ENCODE peak calls at places on chromosomes 16 and 17, in six cellular contexts. One of them, this sample, is unnamed.

GRCh38 chr17:10337976-10338375 is 34.8 kb downstream of the MYH13 start:
- DNase-seq in AG09309: peak
- DNase-seq in suprapubic skin: no peak
- DNase-seq in natural killer cell: no peak
- DNase-seq in NB4: no peak
- DNase-seq in heart right ventricle: no peak
- DNase-seq in this sample: no peak

GRCh38 chr16:86576591-86577313 is 1.6 kb upstream of the FOXL1 start:
- DNase-seq in AG09309: no peak
- DNase-seq in natural killer cell: no peak
- DNase-seq in suprapubic skin: no peak
- DNase-seq in NB4: no peak
- DNase-seq in heart right ventricle: no peak
- DNase-seq in this sample: no peak

GRCh38 chr17:42333053-42333452 is 44.8 kb downstream of the STAT5A start:
- DNase-seq in natural killer cell: no peak
- DNase-seq in heart right ventricle: no peak
- DNase-seq in suprapubic skin: no peak
- DNase-seq in AG09309: no peak
- DNase-seq in NB4: no peak
- DNase-seq in this sample: no peak

GRCh38 chr16:8849411-8850011 is 19.3 kb downstream of the CARHSP1 start:
- DNase-seq in NB4: peak
- DNase-seq in heart right ventricle: peak
- DNase-seq in natural killer cell: no peak
- DNase-seq in AG09309: no peak
- DNase-seq in suprapubic skin: no peak
- DNase-seq in this sample: no peak

GRCh38 chr16:54318941-54319340 is 32.4 kb upstream of the IRX3 start:
- DNase-seq in heart right ventricle: no peak
- DNase-seq in suprapubic skin: no peak
- DNase-seq in AG09309: no peak
- DNase-seq in NB4: no peak
- DNase-seq in natural killer cell: no peak
- DNase-seq in this sample: no peak

GRCh38 chr16:18800674-18801196 is 614 bp downstream of the ARL6IP1 start:
- DNase-seq in heart right ventricle: no peak
- DNase-seq in NB4: peak
- DNase-seq in natural killer cell: no peak
- DNase-seq in AG09309: no peak
- DNase-seq in suprapubic skin: no peak
- DNase-seq in this sample: no peak

GRCh38 chr17:20063665-20064648 is 54.8 kb downstream of the SPECC1 start:
- DNase-seq in heart right ventricle: peak
- DNase-seq in natural killer cell: no peak
- DNase-seq in suprapubic skin: peak
- DNase-seq in NB4: peak
- DNase-seq in AG09309: peak
- DNase-seq in this sample: no peak

GRCh38 chr17:76567634-76568432 is 17.8 kb downstream of the ST6GALNAC2 start:
- DNase-seq in natural killer cell: no peak
- DNase-seq in suprapubic skin: no peak
- DNase-seq in heart right ventricle: no peak
- DNase-seq in AG09309: no peak
- DNase-seq in NB4: peak
- DNase-seq in this sample: no peak

GRCh38 chr17:35046740-35047283 is 16.7 kb downstream of the RFFL start:
- DNase-seq in suprapubic skin: no peak
- DNase-seq in natural killer cell: no peak
- DNase-seq in NB4: peak
- DNase-seq in AG09309: no peak
- DNase-seq in heart right ventricle: no peak
- DNase-seq in this sample: no peak

GRCh38 chr17:34582185-34582900 is 3.0 kb downstream of the TMEM132E start:
- DNase-seq in natural killer cell: no peak
- DNase-seq in heart right ventricle: no peak
- DNase-seq in NB4: no peak
- DNase-seq in AG09309: no peak
- DNase-seq in suprapubic skin: no peak
- DNase-seq in this sample: no peak

GRCh38 chr17:35449371-35449931 is 885 bp upstream of the SLFN13 start:
- DNase-seq in natural killer cell: peak
- DNase-seq in AG09309: no peak
- DNase-seq in heart right ventricle: peak
- DNase-seq in NB4: peak
- DNase-seq in suprapubic skin: no peak
- DNase-seq in this sample: no peak

GRCh38 chr17:79114455-79115301 is 40.1 kb downstream of the ENGASE start:
- DNase-seq in suprapubic skin: no peak
- DNase-seq in natural killer cell: no peak
- DNase-seq in heart right ventricle: peak
- DNase-seq in NB4: no peak
- DNase-seq in AG09309: no peak
- DNase-seq in this sample: no peak

GRCh38 chr17:81323411-81323868 is 28.3 kb upstream of the SLC38A10 start:
- DNase-seq in suprapubic skin: no peak
- DNase-seq in heart right ventricle: no peak
- DNase-seq in NB4: peak
- DNase-seq in AG09309: no peak
- DNase-seq in natural killer cell: no peak
- DNase-seq in this sample: no peak

GRCh38 chr17:66054242-66054641 is 137.7 kb downstream of the CEP112 start:
- DNase-seq in natural killer cell: no peak
- DNase-seq in suprapubic skin: no peak
- DNase-seq in heart right ventricle: no peak
- DNase-seq in AG09309: no peak
- DNase-seq in NB4: no peak
- DNase-seq in this sample: no peak

GRCh38 chr17:80501739-80502577 is 25.6 kb upstream of the NPTX1 start:
- DNase-seq in NB4: no peak
- DNase-seq in natural killer cell: no peak
- DNase-seq in suprapubic skin: no peak
- DNase-seq in heart right ventricle: no peak
- DNase-seq in AG09309: no peak
- DNase-seq in this sample: no peak

GRCh38 chr17:79422236-79422635 is 188.6 kb downstream of the RBFOX3 start:
- DNase-seq in natural killer cell: no peak
- DNase-seq in AG09309: no peak
- DNase-seq in suprapubic skin: no peak
- DNase-seq in NB4: no peak
- DNase-seq in heart right ventricle: no peak
- DNase-seq in this sample: no peak

GRCh38 chr17:65100316-65101140 is 36.6 kb upstream of the RGS9 start:
- DNase-seq in natural killer cell: peak
- DNase-seq in AG09309: no peak
- DNase-seq in suprapubic skin: peak
- DNase-seq in heart right ventricle: peak
- DNase-seq in NB4: peak
- DNase-seq in this sample: peak

GRCh38 chr17:3594056-3594810 is 15.0 kb downstream of the TRPV1 start:
- DNase-seq in NB4: no peak
- DNase-seq in suprapubic skin: no peak
- DNase-seq in heart right ventricle: peak
- DNase-seq in AG09309: no peak
- DNase-seq in natural killer cell: no peak
- DNase-seq in this sample: no peak

GRCh38 chr16:11613381-11614303 is 26.9 kb upstream of the LITAF start:
- DNase-seq in suprapubic skin: peak
- DNase-seq in heart right ventricle: peak
- DNase-seq in NB4: peak
- DNase-seq in natural killer cell: peak
- DNase-seq in AG09309: no peak
- DNase-seq in this sample: no peak
- TF ChIP-seq CTCF in suprapubic skin: no peak
- TF ChIP-seq CTCF in heart right ventricle: no peak
- TF ChIP-seq CTCF in NB4: no peak
- TF ChIP-seq CTCF in natural killer cell: no peak
- TF ChIP-seq CTCF in AG09309: no peak
- TF ChIP-seq CTCF in this sample: no peak

DNA sequence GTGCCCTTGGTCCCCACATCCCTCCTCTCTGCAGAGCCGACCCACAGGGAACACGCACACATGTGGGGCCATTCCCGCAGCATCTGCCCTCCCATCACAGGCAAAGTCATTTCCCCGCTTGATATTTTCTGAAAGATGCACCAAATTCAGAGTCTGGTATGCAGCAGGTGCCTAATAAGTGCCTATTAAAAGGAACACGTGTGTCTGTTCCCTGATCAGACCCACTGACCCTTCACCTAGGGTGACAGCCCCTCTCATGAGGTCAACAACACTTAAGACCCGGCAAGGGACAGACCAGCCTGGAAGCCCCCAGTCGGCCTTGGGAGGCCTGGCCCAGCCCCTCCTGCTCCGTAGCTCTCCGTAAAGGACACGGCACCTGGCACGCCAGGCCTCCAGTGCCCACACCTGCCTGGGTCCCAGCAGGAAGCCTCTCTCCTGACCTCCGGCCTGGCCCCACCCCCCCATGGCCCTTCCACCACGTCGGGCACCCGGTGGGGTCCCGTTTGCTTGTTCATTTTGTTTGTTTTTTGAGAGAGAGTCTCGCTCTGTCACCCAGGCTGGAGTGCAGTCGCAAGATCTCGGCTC is 20.0 kb downstream of the UNKL start:
- DNase-seq in heart right ventricle: no peak
- DNase-seq in natural killer cell: no peak
- DNase-seq in suprapubic skin: no peak
- DNase-seq in AG09309: no peak
- DNase-seq in NB4: no peak
- DNase-seq in this sample: no peak
- TF ChIP-seq CTCF in heart right ventricle: no peak
- TF ChIP-seq CTCF in natural killer cell: no peak
- TF ChIP-seq CTCF in suprapubic skin: no peak
- TF ChIP-seq CTCF in AG09309: no peak
- TF ChIP-seq CTCF in NB4: no peak
- TF ChIP-seq CTCF in this sample: no peak

DNA sequence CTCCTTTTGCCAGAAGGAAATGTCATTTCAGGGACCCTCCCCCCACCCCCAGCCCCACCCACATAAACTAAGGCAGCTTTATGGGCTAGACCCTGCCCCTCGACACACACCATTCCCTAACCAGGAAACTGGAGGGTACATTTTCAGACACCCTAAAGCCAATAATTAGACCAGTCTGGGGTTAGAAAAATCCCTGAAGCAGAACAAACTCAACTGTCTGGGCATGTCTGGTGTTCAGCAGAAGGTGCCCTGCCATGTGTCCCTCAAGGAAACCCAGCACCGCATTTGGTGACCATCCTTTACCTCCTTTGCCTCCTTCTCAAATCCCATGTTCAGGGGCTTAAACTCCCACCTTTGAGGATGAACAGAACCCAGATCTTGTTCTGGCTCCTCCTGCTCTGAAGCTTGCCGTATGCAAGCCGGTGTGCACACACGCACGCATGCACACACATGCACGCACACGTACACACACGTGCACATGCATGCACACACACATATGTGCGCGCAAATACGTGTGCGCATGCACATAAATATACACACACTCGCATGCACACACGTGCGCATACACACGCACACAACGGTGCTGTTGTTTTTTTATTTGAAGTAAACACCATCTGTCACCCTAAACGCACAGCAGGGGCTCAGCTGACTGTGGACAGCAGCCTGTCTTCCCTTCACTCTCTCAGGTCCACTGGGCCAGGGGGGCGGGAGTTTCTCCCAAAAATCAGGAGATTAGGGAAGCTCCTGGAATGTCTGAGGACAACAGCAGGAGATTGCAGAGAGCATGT is 156.8 kb upstream of the TNRC6C start:
- DNase-seq in AG09309: no peak
- DNase-seq in heart right ventricle: no peak
- DNase-seq in suprapubic skin: no peak
- DNase-seq in NB4: no peak
- DNase-seq in natural killer cell: no peak
- DNase-seq in this sample: no peak
- TF ChIP-seq CTCF in AG09309: no peak
- TF ChIP-seq CTCF in heart right ventricle: no peak
- TF ChIP-seq CTCF in suprapubic skin: no peak
- TF ChIP-seq CTCF in NB4: no peak
- TF ChIP-seq CTCF in natural killer cell: no peak
- TF ChIP-seq CTCF in this sample: no peak

DNA sequence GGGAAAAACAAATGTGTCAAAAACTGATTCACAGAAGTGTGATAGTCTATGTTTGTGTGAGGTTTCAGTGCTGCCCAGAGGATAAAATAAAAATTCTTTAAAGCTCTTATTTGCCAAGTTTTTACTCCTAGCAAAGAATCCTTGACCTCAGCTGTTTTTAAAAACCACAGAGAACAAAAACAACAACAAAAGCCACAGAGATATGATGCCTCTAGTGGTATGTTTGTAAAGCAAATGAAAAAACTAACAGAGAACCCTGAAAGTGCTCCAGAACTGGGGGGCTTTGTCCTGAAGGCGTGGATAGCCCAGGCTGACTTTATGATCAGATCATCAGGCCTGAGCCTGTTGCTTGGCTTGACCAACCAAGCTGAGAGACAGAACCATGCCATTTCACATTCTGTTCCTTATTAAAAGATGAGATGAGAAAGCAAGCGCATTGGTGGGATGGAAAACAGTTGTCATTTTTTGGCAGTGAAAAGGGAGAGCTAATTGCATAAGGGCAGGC is 411.1 kb downstream of the CPPED1 start:
- DNase-seq in natural killer cell: no peak
- DNase-seq in NB4: no peak
- DNase-seq in heart right ventricle: no peak
- DNase-seq in AG09309: no peak
- DNase-seq in suprapubic skin: no peak
- DNase-seq in this sample: no peak
- TF ChIP-seq CTCF in natural killer cell: no peak
- TF ChIP-seq CTCF in NB4: no peak
- TF ChIP-seq CTCF in heart right ventricle: no peak
- TF ChIP-seq CTCF in AG09309: peak
- TF ChIP-seq CTCF in suprapubic skin: no peak
- TF ChIP-seq CTCF in this sample: no peak

This sample was measured in mesothelial cell of epicardium.